ENCODE peak calls at places on chromosomes 2 and 18, in seven cellular contexts. S is neuronal stem cell; W is prostate gland; R is HepG2; H is CD8-positive, alpha-beta T cell; B is neural progenitor cell; K is H1. Q is an unnamed sample. For H3K4me1 and H3K27me3, the result is how much of the 10 kb centered on the place peaks cover.

GRCh38 chr2:72036173-72036545 is 111.5 kb downstream of the CYP26B1 start:
- DNase-seq in S (no peak), W (no peak), R (no peak), H (no peak), B (no peak), K (no peak), Q (no peak)

GRCh38 chr2:26162963-26163362 is 9.9 kb upstream of the GAREM2 start:
- DNase-seq in S (no peak), W (no peak), R (no peak), H (no peak), B (no peak), K (no peak), Q (no peak)

GRCh38 chr2:143946436-143947385 is 573.2 kb downstream of the ZEB2 start:
- DNase-seq in S (no peak), W (no peak), R (no peak), H (no peak), B (no peak), K (no peak), Q (no peak)

GRCh38 chr18:72324677-72325076 is 219.5 kb downstream of the CBLN2 start:
- DNase-seq in S (no peak), W (no peak), R (no peak), H (no peak), B (no peak), K (no peak), Q (no peak)

GRCh38 chr2:27009083-27009482 is 23.7 kb upstream of the TMEM214 start:
- DNase-seq in S (no peak), W (no peak), R (no peak), H (no peak), B (no peak), K (no peak), Q (no peak)

GRCh38 chr2:139469985-139470384 is 689.8 kb upstream of the NXPH2 start:
- DNase-seq in S (no peak), W (no peak), R (no peak), H (no peak), B (no peak), K (no peak), Q (no peak)

GRCh38 chr2:37688771-37689468 is 17.5 kb upstream of the CDC42EP3 start:
- DNase-seq in S (no peak), W (peak), R (no peak), H (no peak), B (no peak), K (no peak), Q (no peak)

GRCh38 chr2:43484323-43484930 is 111.4 kb downstream of the THADA start:
- DNase-seq in S (peak), W (peak), R (peak), H (no peak), B (peak), K (peak), Q (peak)

GRCh38 chr2:62724886-62725711 is 19.6 kb downstream of the EHBP1 start:
- DNase-seq in S (no peak), W (no peak), R (no peak), H (peak), B (peak), K (no peak), Q (no peak)

GRCh38 chr18:37564796-37565137 is 831 bp downstream of the CELF4 start:
- DNase-seq in S (peak), W (peak), R (no peak), H (no peak), B (peak), K (no peak), Q (no peak)

GRCh38 chr2:238515411-238515810 is 88.7 kb downstream of the ASB1 start:
- DNase-seq in S (no peak), W (no peak), R (no peak), H (no peak), B (no peak), K (no peak), Q (no peak)

GRCh38 chr18:10912790-10913560 is 236.4 kb downstream of the PIEZO2 start:
- DNase-seq in S (no peak), W (no peak), R (peak), H (no peak), B (no peak), K (no peak), Q (no peak)

GRCh38 chr2:202249521-202249850 is 11.1 kb upstream of the SUMO1 start:
- DNase-seq in S (no peak), W (no peak), R (no peak), H (no peak), B (no peak), K (no peak), Q (no peak)

GRCh38 chr2:207437857-207438166 is 92.0 kb upstream of the CREB1 start:
- DNase-seq in S (no peak), W (peak), R (no peak), H (no peak), B (no peak), K (no peak), Q (no peak)

GRCh38 chr2:18690342-18690741 is 101.0 kb upstream of the NT5C1B start:
- DNase-seq in S (no peak), W (no peak), R (no peak), H (no peak), B (peak), K (peak), Q (peak)

GRCh38 chr2:12513339-12513738 is 203.4 kb upstream of the TRIB2 start:
- DNase-seq in S (no peak), W (no peak), R (no peak), H (no peak), B (no peak), K (no peak), Q (no peak)

GRCh38 chr2:158121252-158121651 is 19.6 kb downstream of the UPP2 start:
- DNase-seq in S (no peak), W (no peak), R (no peak), H (no peak), B (no peak), K (no peak), Q (no peak)

GRCh38 chr2:41847744-41848441 is 199.9 kb upstream of the PKDCC start:
- DNase-seq in S (no peak), W (peak), R (peak), H (no peak), B (no peak), K (no peak), Q (no peak)

GRCh38 chr18:58715540-58715939 is 44.3 kb downstream of the MALT1 start:
- DNase-seq in S (no peak), W (no peak), R (no peak), H (no peak), B (no peak), K (no peak), Q (no peak)

GRCh38 chr2:135563793-135564192 is 32.5 kb downstream of the R3HDM1 start:
- DNase-seq in S (no peak), W (no peak), R (peak), H (no peak), B (no peak), K (no peak), Q (no peak)

GRCh38 chr2:241908686-241909420 is 39.3 kb downstream of the RTP5 start:
- DNase-seq in S (no peak), W (no peak), R (no peak), H (no peak), B (no peak), K (no peak), Q (no peak)

GRCh38 chr18:67875057-67875456 is 358.5 kb upstream of the DSEL start:
- DNase-seq in S (no peak), W (no peak), R (no peak), H (no peak), B (peak), K (no peak), Q (no peak)

GRCh38 chr2:42566837-42567251 is 1.6 kb upstream of the MTA3 start:
- DNase-seq in S (no peak), W (no peak), R (no peak), H (no peak), B (no peak), K (no peak), Q (no peak)

GRCh38 chr18:43129946-43130523 is 14.6 kb upstream of the RIT2 start:
- DNase-seq in S (no peak), W (no peak), R (no peak), H (no peak), B (no peak), K (no peak), Q (no peak)

GRCh38 chr18:55202232-55202917 is 243.1 kb upstream of the CCDC68 start:
- DNase-seq in S (no peak), W (no peak), R (no peak), H (no peak), B (no peak), K (no peak), Q (no peak)

GRCh38 chr2:177998006-177998405 is 74.6 kb downstream of the PDE11A start:
- DNase-seq in S (no peak), W (no peak), R (no peak), H (no peak), B (no peak), K (no peak), Q (no peak)

GRCh38 chr18:54973046-54973445 is 13.8 kb upstream of the CCDC68 start:
- DNase-seq in S (no peak), W (no peak), R (no peak), H (no peak), B (no peak), K (no peak), Q (no peak)

GRCh38 chr2:240229603-240230423 is 89.4 kb upstream of the OTOS start:
- DNase-seq in S (no peak), W (no peak), R (no peak), H (no peak), B (no peak), K (no peak), Q (no peak)

GRCh38 chr18:11533942-11534496 is 75.4 kb upstream of the SLC35G4 start:
- DNase-seq in S (no peak), W (no peak), R (peak), H (no peak), B (no peak), K (no peak), Q (no peak)

GRCh38 chr2:215920244-215921100 is 92.9 kb downstream of the MREG start:
- DNase-seq in S (peak), W (peak), R (peak), H (peak), B (peak), K (no peak), Q (peak)

GRCh38 chr18:24187689-24188088 is 48.8 kb downstream of the CABYR start:
- DNase-seq in S (no peak), W (no peak), R (no peak), H (no peak), B (no peak), K (no peak), Q (no peak)

GRCh38 chr2:98461650-98462049 is 17.0 kb downstream of the INPP4A start:
- DNase-seq in S (no peak), W (no peak), R (no peak), H (peak), B (no peak), K (no peak), Q (no peak)

GRCh38 chr2:98463988-98464771 is 19.5 kb downstream of the INPP4A start:
- DNase-seq in S (no peak), W (no peak), R (no peak), H (peak), B (no peak), K (no peak), Q (no peak)

GRCh38 chr2:98464772-98465310 is 20.2 kb downstream of the INPP4A start:
- DNase-seq in S (no peak), W (no peak), R (no peak), H (no peak), B (no peak), K (no peak), Q (no peak)

GRCh38 chr2:98463081-98463481 is 18.4 kb downstream of the INPP4A start:
- DNase-seq in S (no peak), W (no peak), R (no peak), H (peak), B (no peak), K (no peak), Q (no peak)

DNA sequence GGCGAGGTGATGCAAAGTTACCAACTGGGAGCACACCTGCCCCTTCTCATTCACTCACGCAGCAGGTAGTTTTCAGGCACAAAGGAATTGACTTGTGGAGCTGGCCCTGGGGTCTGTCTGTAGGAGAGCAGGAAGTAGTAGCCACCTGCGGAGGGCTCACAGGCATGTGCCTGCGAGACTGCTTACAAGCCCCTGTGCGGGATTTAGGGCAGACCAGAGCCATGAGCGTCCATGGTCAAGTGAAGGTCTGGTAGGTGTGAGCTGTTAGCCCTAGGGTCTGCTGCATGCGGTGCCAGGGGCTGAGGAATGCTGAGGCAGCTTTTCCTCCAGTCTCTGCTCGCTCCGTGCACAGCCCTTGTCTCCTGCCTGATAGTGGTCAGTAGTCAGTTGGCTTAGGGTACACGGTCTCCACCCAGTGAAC is 18.9 kb downstream of the INPP4A start:
- DNase-seq in S (no peak), W (no peak), R (no peak), H (peak), B (no peak), K (no peak), Q (no peak)
- H3K4me1 ChIP-seq in S (under half), W (under half), R (under half), H (half or more), B (under half), K (under half), Q (under half)

GRCh38 chr2:102677219-102678215 is 58.2 kb downstream of the SLC9A2 start:
- DNase-seq in S (no peak), W (no peak), R (no peak), H (no peak), B (no peak), K (no peak), Q (no peak)
- H3K27me3 ChIP-seq in S (under half), W (under half), R (under half), H (under half), B (under half), K (under half), Q (under half)

DNA sequence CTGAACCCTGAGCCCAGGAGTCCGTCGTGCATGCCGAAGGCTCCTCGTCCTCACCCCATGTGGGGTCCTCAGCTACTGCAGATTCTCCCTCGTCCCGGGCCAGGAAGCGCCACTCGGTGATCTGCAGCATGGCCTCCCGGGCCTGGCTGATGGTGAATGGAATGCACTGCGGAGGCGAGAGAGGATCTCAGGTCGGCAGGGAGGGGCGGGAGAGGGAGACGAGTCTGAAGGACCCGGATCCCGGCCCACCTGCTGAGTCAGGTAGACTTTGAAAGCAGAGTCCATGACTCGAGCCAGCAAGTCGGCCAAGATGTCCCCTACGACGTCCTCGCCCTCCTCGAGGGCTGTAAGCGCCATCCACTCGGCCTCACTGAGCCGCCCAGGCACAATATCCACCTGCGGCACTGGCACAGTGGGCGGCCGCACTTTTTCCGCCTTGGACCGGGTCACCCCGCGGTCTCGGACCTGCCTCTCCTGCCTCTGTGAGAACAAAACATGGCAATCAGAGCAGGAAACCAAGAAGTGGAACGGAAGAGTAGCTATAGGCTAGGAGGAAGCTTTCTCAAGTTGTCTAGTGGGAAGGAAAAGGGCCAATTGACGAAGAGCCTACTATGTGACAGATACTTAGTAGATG is 5.5 kb downstream of the C2orf81 start:
- DNase-seq in S (no peak), W (no peak), R (no peak), H (no peak), B (no peak), K (no peak), Q (no peak)
- H3K4me3 ChIP-seq in S (no peak), W (peak), R (no peak), H (peak), B (no peak), K (no peak), Q (no peak)

GRCh38 chr2:69384618-69385081 is 2.4 kb downstream of the GFPT1 start:
- DNase-seq in S (no peak), W (no peak), R (no peak), H (no peak), B (no peak), K (no peak), Q (no peak)

GRCh38 chr2:69386376-69386775 is 651 bp downstream of the GFPT1 start:
- DNase-seq in S (no peak), W (no peak), R (peak), H (no peak), B (no peak), K (no peak), Q (no peak)

GRCh38 chr2:69386789-69387734 is at the start of gene GFPT1:
- DNase-seq in S (peak), W (peak), R (peak), H (peak), B (peak), K (peak), Q (peak)

GRCh38 chr2:69383178-69383812 is 3.7 kb downstream of the GFPT1 start:
- DNase-seq in S (no peak), W (no peak), R (no peak), H (no peak), B (no peak), K (no peak), Q (no peak)

GRCh38 chr2:69385443-69386151 is 1.4 kb downstream of the GFPT1 start:
- DNase-seq in S (no peak), W (no peak), R (no peak), H (no peak), B (no peak), K (no peak), Q (no peak)
- H3K4me1 ChIP-seq in S (under half), W (under half), R (half or more), H (under half), B (under half), K (under half), Q (under half)

GRCh38 chr2:232483923-232484627 is 3.6 kb downstream of the ECEL1 start:
- DNase-seq in S (no peak), W (no peak), R (no peak), H (no peak), B (no peak), K (no peak), Q (no peak)
- H3K27me3 ChIP-seq in S (half or more), W (under half), R (under half), H (under half), B (half or more), K (under half), Q (under half)

DNA sequence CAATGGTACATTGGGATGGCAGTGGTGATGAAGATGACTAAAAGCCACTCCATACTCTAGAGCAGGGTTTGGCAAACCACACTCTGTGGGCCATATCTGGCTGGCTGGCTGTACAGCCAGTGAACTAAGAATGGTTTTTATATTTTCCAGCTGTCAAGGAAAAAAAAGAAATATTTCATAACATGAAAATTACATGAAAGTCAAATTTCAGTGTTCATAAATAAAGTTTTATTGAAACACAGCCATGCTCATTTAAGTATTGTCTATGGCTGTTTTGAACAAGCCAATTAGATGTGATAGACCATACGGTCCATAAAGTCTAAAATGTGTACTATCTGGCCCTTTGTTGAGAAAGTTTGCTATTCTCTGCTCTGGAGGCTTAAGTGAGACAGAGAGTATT is 1.5 kb downstream of the TTC21B start:
- DNase-seq in S (no peak), W (no peak), R (no peak), H (no peak), B (no peak), K (no peak), Q (no peak)
- H3K4me3 ChIP-seq in S (peak), W (no peak), R (peak), H (no peak), B (peak), K (no peak), Q (no peak)

GRCh38 chr2:179239194-179239593 is 25.4 kb downstream of the SESTD1 start:
- DNase-seq in S (no peak), W (no peak), R (peak), H (no peak), B (no peak), K (no peak), Q (no peak)

GRCh38 chr2:179240481-179241451 is 23.9 kb downstream of the SESTD1 start:
- DNase-seq in S (no peak), W (no peak), R (peak), H (no peak), B (no peak), K (no peak), Q (no peak)

GRCh38 chr2:179237209-179237946 is 27.3 kb downstream of the SESTD1 start:
- DNase-seq in S (no peak), W (no peak), R (peak), H (no peak), B (no peak), K (no peak), Q (no peak)

GRCh38 chr2:179238027-179238426 is 26.6 kb downstream of the SESTD1 start:
- DNase-seq in S (no peak), W (no peak), R (peak), H (no peak), B (no peak), K (no peak), Q (no peak)

GRCh38 chr2:179239838-179240237 is 24.8 kb downstream of the SESTD1 start:
- DNase-seq in S (no peak), W (no peak), R (peak), H (no peak), B (no peak), K (no peak), Q (no peak)
- H3K4me1 ChIP-seq in S (under half), W (under half), R (half or more), H (under half), B (under half), K (under half), Q (under half)

Q was measured in iPS DF 6.9.